ENCODE peak calls at places on chromosomes 7 and 10, in seven cellular contexts. Y is AG04449, E is PC-9, S is HL-60, Q is left ventricle myocardium inferior, D is fibroblast of pulmonary artery, B is spleen. Z is an unnamed sample.

GRCh38 chr7:97418312-97418711 is 300.8 kb downstream of the SDHAF3 start:
- DNase-seq in Y (no peak), E (no peak), S (no peak), Q (no peak), D (no peak), B (no peak), Z (no peak)

GRCh38 chr10:119769886-119770285 is 44.0 kb downstream of the INPP5F start:
- DNase-seq in Y (no peak), E (no peak), S (no peak), Q (no peak), D (peak; percentile 74), B (no peak), Z (peak; percentile 54)

GRCh38 chr10:77084431-77085144 is 553.0 kb downstream of the KCNMA1 start:
- DNase-seq in Y (no peak), E (no peak), S (no peak), Q (peak; percentile 40), D (peak; percentile 18), B (no peak), Z (peak; percentile 46)

GRCh38 chr7:351256-351655 is 61.3 kb downstream of the FOXL3 start:
- DNase-seq in Y (no peak), E (no peak), S (no peak), Q (no peak), D (no peak), B (peak; percentile 85), Z (no peak)

GRCh38 chr10:74558403-74558802 is 268.0 kb upstream of the KAT6B start:
- DNase-seq in Y (no peak), E (no peak), S (no peak), Q (no peak), D (no peak), B (no peak), Z (no peak)

GRCh38 chr7:25864943-25865633 is 286.9 kb upstream of the NFE2L3 start:
- DNase-seq in Y (no peak), E (no peak), S (no peak), Q (no peak), D (no peak), B (no peak), Z (no peak)

GRCh38 chr10:102919237-102919959 is 1.3 kb downstream of the CNNM2 start:
- DNase-seq in Y (no peak), E (no peak), S (no peak), Q (no peak), D (no peak), B (peak; percentile 84), Z (peak; percentile 11)

GRCh38 chr10:6927001-6927400 is 346.9 kb upstream of the PRKCQ start:
- DNase-seq in Y (no peak), E (no peak), S (peak; percentile 53), Q (no peak), D (no peak), B (no peak), Z (no peak)

GRCh38 chr10:31157125-31157983 is 125.7 kb upstream of the ZNF438 start:
- DNase-seq in Y (no peak), E (no peak), S (no peak), Q (peak; percentile 76), D (peak; percentile 57), B (no peak), Z (peak; percentile 69)

GRCh38 chr10:123808873-123809272 is 82.7 kb downstream of the CPXM2 start:
- DNase-seq in Y (peak; percentile 64), E (no peak), S (no peak), Q (no peak), D (peak; percentile 89), B (no peak), Z (peak; percentile 61)

GRCh38 chr10:114322344-114322743 is 82.0 kb downstream of the AFAP1L2 start:
- DNase-seq in Y (no peak), E (no peak), S (no peak), Q (no peak), D (peak; percentile 31), B (no peak), Z (no peak)

GRCh38 chr10:126902157-126902556 is 3.1 kb upstream of the DOCK1 start:
- DNase-seq in Y (peak; percentile 19), E (peak; percentile 82), S (no peak), Q (no peak), D (peak; percentile 63), B (peak; percentile 35), Z (peak; percentile 70)

GRCh38 chr7:157617401-157617800 is 280.6 kb downstream of the DNAJB6 start:
- DNase-seq in Y (no peak), E (no peak), S (no peak), Q (no peak), D (no peak), B (no peak), Z (no peak)

GRCh38 chr10:96044686-96045085 is 1.3 kb downstream of the CCNJ start:
- DNase-seq in Y (peak; percentile 12), E (no peak), S (peak; percentile 60), Q (no peak), D (peak; percentile 65), B (no peak), Z (peak; percentile 53)

GRCh38 chr7:108345710-108346336 is 110.4 kb downstream of the NRCAM start:
- DNase-seq in Y (no peak), E (no peak), S (no peak), Q (no peak), D (no peak), B (no peak), Z (no peak)

GRCh38 chr7:87935373-87935706 is 1.3 kb downstream of the ADAM22 start:
- DNase-seq in Y (no peak), E (no peak), S (no peak), Q (no peak), D (no peak), B (no peak), Z (no peak)

GRCh38 chr10:75452997-75453396 is 21.6 kb downstream of the LRMDA start:
- DNase-seq in Y (no peak), E (no peak), S (no peak), Q (no peak), D (no peak), B (no peak), Z (no peak)

GRCh38 chr10:48364659-48365405 is 58.4 kb downstream of the MAPK8 start:
- DNase-seq in Y (no peak), E (no peak), S (no peak), Q (no peak), D (peak; percentile 92), B (no peak), Z (peak; percentile 89)

GRCh38 chr7:2527505-2528464 is 8.2 kb downstream of the LFNG start:
- DNase-seq in Y (peak; percentile 16), E (peak; percentile 83), S (peak; percentile 58), Q (peak; percentile 20), D (peak; percentile 50), B (peak; percentile 80), Z (peak; percentile 53)

GRCh38 chr10:116170815-116171250 is 102.2 kb downstream of the GFRA1 start:
- DNase-seq in Y (peak; percentile 21), E (no peak), S (no peak), Q (no peak), D (peak; percentile 3), B (no peak), Z (peak; percentile 19)

GRCh38 chr10:112791447-112791846 is 158.6 kb upstream of the TCF7L2 start:
- DNase-seq in Y (no peak), E (no peak), S (no peak), Q (no peak), D (no peak), B (no peak), Z (no peak)

GRCh38 chr7:132575987-132576722 is at the start of gene PLXNA4:
- DNase-seq in Y (no peak), E (no peak), S (no peak), Q (no peak), D (peak; percentile 14), B (no peak), Z (no peak)

GRCh38 chr10:43940898-43941777 is 292.5 kb upstream of the ZNF32 start:
- DNase-seq in Y (no peak), E (no peak), S (no peak), Q (no peak), D (no peak), B (peak; percentile 42), Z (no peak)

GRCh38 chr10:92822964-92823363 is 25.4 kb upstream of the EXOC6 start:
- DNase-seq in Y (no peak), E (no peak), S (peak; percentile 21), Q (no peak), D (peak; percentile 65), B (no peak), Z (peak; percentile 43)

GRCh38 chr7:19377611-19378339 is 232.6 kb upstream of the FERD3L start:
- DNase-seq in Y (no peak), E (no peak), S (no peak), Q (no peak), D (peak; percentile 49), B (no peak), Z (peak; percentile 81)

DNA sequence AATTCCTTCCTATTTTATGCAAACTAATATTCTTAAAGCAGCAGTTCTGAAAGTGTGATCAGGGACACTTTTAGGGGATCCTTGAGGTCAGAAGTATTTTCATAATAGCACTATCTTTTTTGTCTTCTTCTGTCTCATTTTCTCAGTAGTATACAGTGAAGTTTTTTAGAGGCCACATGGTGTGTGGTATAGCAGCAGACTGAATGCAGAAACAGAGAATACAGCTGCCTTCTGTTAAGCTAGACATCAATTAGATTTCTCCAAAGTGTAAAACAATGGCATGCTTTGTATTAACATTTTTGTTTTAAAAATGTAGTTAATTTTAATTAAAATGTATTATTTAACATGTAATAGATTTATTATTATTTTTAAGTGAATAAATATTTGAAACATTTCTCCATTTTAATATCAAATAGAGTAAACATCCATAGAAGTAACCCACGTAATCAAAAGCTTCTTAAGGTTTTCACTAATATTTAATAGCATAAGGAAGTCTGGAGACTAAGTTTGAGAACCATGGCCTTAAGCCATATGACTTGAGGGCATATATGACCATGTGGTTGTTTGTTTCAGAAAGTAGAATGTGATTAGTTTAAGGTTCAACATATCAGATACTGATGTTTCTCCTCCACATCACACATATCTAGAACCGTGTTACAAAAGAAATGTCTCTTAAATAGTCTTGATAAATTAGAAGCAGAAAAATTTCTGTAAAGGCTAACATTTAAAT is 94.0 kb downstream of the PRKG1 start:
- DNase-seq in Y (no peak), E (no peak), S (no peak), Q (no peak), D (no peak), B (no peak), Z (no peak)
- TF ChIP-seq CTCF in Y (no peak), E (no peak), S (no peak), Q (no peak), D (no peak), B (no peak), Z (no peak)

GRCh38 chr10:110919349-110919931 is at the start of gene SHOC2:
- DNase-seq in Y (no peak), E (peak; percentile 95), S (no peak), Q (peak; percentile 99), D (no peak), B (peak; percentile 100), Z (no peak)
- TF ChIP-seq CTCF in Y (peak; percentile 54), E (no peak), S (no peak), Q (peak; percentile 42), D (no peak), B (no peak), Z (peak; percentile 22)

GRCh38 chr7:75655536-75655935 is 83.2 kb downstream of the HIP1 start:
- DNase-seq in Y (no peak), E (no peak), S (no peak), Q (no peak), D (no peak), B (no peak), Z (no peak)
- TF ChIP-seq CTCF in Y (no peak), E (no peak), S (no peak), Q (no peak), D (no peak), B (no peak), Z (no peak)

DNA sequence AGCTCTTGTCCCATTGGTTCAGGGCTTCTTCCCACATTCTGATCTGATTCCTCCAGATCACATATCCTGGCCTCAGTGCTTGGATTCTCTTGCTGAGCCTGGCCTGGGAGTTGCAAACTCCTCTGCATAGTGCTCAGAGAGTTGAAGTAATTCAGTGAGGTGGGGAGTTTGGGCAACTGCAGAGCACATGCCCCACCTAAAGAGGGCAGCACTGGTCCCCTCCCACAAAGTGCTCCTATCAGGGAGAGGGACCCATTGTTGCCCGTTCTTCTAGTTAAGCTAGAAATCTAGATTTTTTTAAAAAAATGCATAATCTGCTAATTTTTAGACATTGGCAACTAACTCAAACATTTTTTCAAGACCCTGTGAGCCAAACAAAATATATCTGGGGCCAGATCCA is 45.1 kb downstream of the CHN2 start:
- DNase-seq in Y (no peak), E (no peak), S (peak; percentile 28), Q (no peak), D (no peak), B (no peak), Z (no peak)
- TF ChIP-seq CTCF in Y (peak; percentile 2), E (peak; percentile 63), S (peak; percentile 84), Q (peak; percentile 39), D (peak; percentile 36), B (peak; percentile 52), Z (peak; percentile 34)

Z was measured in cardiac fibroblast.